ENCODE peak calls at places on chromosomes 7 and 10, in six cellular contexts. One of them, this sample, is unnamed.
A peak's percentile ranks its signal among the peaks of the same experiment; 100 is the strongest.

GRCh38 chr7:88700725-88701124 is 58.8 kb upstream of the ZNF804B start:
- DNase-seq in iris pigment epithelial cell: no peak
- DNase-seq in SW480: no peak
- DNase-seq in left ventricle myocardium inferior: no peak
- DNase-seq in stimulated activated CD4-positive, alpha-beta T cell treated with anti-CD3 and anti-CD28 coated beads, Interleukin-2, amount 100 ng/mL, for 24 hours: no peak
- DNase-seq in tibial nerve: no peak
- DNase-seq in this sample: no peak

GRCh38 chr7:2657920-2658671 is 26.3 kb downstream of the TTYH3 start:
- DNase-seq in iris pigment epithelial cell: no peak
- DNase-seq in left ventricle myocardium inferior: no peak
- DNase-seq in stimulated activated CD4-positive, alpha-beta T cell treated with anti-CD3 and anti-CD28 coated beads, Interleukin-2, amount 100 ng/mL, for 24 hours: no peak
- DNase-seq in SW480: no peak
- DNase-seq in tibial nerve: no peak
- DNase-seq in this sample: no peak

GRCh38 chr7:152706465-152706864 is 30.5 kb upstream of the XRCC2 start:
- DNase-seq in stimulated activated CD4-positive, alpha-beta T cell treated with anti-CD3 and anti-CD28 coated beads, Interleukin-2, amount 100 ng/mL, for 24 hours: no peak
- DNase-seq in iris pigment epithelial cell: no peak
- DNase-seq in tibial nerve: no peak
- DNase-seq in left ventricle myocardium inferior: no peak
- DNase-seq in SW480: no peak
- DNase-seq in this sample: no peak

GRCh38 chr10:98380493-98381339 is 34.3 kb downstream of the PYROXD2 start:
- DNase-seq in left ventricle myocardium inferior: no peak
- DNase-seq in iris pigment epithelial cell: no peak
- DNase-seq in SW480: no peak
- DNase-seq in tibial nerve: no peak
- DNase-seq in stimulated activated CD4-positive, alpha-beta T cell treated with anti-CD3 and anti-CD28 coated beads, Interleukin-2, amount 100 ng/mL, for 24 hours: no peak
- DNase-seq in this sample: no peak

GRCh38 chr10:77267703-77268630 is 369.6 kb downstream of the KCNMA1 start:
- DNase-seq in tibial nerve: no peak
- DNase-seq in SW480: no peak
- DNase-seq in iris pigment epithelial cell: no peak
- DNase-seq in stimulated activated CD4-positive, alpha-beta T cell treated with anti-CD3 and anti-CD28 coated beads, Interleukin-2, amount 100 ng/mL, for 24 hours: no peak
- DNase-seq in left ventricle myocardium inferior: no peak
- DNase-seq in this sample: no peak

GRCh38 chr10:99676435-99676834 is 17.1 kb downstream of the ENTPD7 start:
- DNase-seq in iris pigment epithelial cell: peak; percentile 97
- DNase-seq in tibial nerve: no peak
- DNase-seq in SW480: no peak
- DNase-seq in stimulated activated CD4-positive, alpha-beta T cell treated with anti-CD3 and anti-CD28 coated beads, Interleukin-2, amount 100 ng/mL, for 24 hours: no peak
- DNase-seq in left ventricle myocardium inferior: no peak
- DNase-seq in this sample: no peak

GRCh38 chr10:3169738-3170137 is 2.8 kb downstream of the PITRM1 start:
- DNase-seq in left ventricle myocardium inferior: no peak
- DNase-seq in SW480: no peak
- DNase-seq in tibial nerve: no peak
- DNase-seq in stimulated activated CD4-positive, alpha-beta T cell treated with anti-CD3 and anti-CD28 coated beads, Interleukin-2, amount 100 ng/mL, for 24 hours: no peak
- DNase-seq in iris pigment epithelial cell: peak; percentile 16
- DNase-seq in this sample: no peak

GRCh38 chr7:29839302-29839701 is 33.0 kb downstream of the WIPF3 start:
- DNase-seq in SW480: peak; percentile 33
- DNase-seq in tibial nerve: peak; percentile 11
- DNase-seq in left ventricle myocardium inferior: peak; percentile 64
- DNase-seq in stimulated activated CD4-positive, alpha-beta T cell treated with anti-CD3 and anti-CD28 coated beads, Interleukin-2, amount 100 ng/mL, for 24 hours: no peak
- DNase-seq in iris pigment epithelial cell: peak; percentile 70
- DNase-seq in this sample: no peak

GRCh38 chr7:77877800-77878199 is 79.2 kb downstream of the PHTF2 start:
- DNase-seq in left ventricle myocardium inferior: no peak
- DNase-seq in SW480: no peak
- DNase-seq in tibial nerve: no peak
- DNase-seq in iris pigment epithelial cell: peak; percentile 70
- DNase-seq in stimulated activated CD4-positive, alpha-beta T cell treated with anti-CD3 and anti-CD28 coated beads, Interleukin-2, amount 100 ng/mL, for 24 hours: no peak
- DNase-seq in this sample: no peak

GRCh38 chr10:119395287-119396007 is 147.1 kb downstream of the RGS10 start:
- DNase-seq in SW480: no peak
- DNase-seq in iris pigment epithelial cell: peak; percentile 68
- DNase-seq in left ventricle myocardium inferior: peak; percentile 62
- DNase-seq in tibial nerve: peak; percentile 51
- DNase-seq in stimulated activated CD4-positive, alpha-beta T cell treated with anti-CD3 and anti-CD28 coated beads, Interleukin-2, amount 100 ng/mL, for 24 hours: no peak
- DNase-seq in this sample: no peak

GRCh38 chr7:24419070-24419469 is 135.1 kb downstream of the NPY start:
- DNase-seq in left ventricle myocardium inferior: no peak
- DNase-seq in SW480: peak; percentile 27
- DNase-seq in stimulated activated CD4-positive, alpha-beta T cell treated with anti-CD3 and anti-CD28 coated beads, Interleukin-2, amount 100 ng/mL, for 24 hours: no peak
- DNase-seq in iris pigment epithelial cell: peak; percentile 18
- DNase-seq in tibial nerve: peak; percentile 11
- DNase-seq in this sample: peak; percentile 29

GRCh38 chr10:70274643-70275042 is 9.2 kb downstream of the NPFFR1 start:
- DNase-seq in iris pigment epithelial cell: peak; percentile 83
- DNase-seq in SW480: no peak
- DNase-seq in left ventricle myocardium inferior: no peak
- DNase-seq in tibial nerve: peak; percentile 71
- DNase-seq in stimulated activated CD4-positive, alpha-beta T cell treated with anti-CD3 and anti-CD28 coated beads, Interleukin-2, amount 100 ng/mL, for 24 hours: no peak
- DNase-seq in this sample: no peak

GRCh38 chr10:9052767-9053166 is 998.3 kb downstream of the GATA3 start:
- DNase-seq in SW480: no peak
- DNase-seq in stimulated activated CD4-positive, alpha-beta T cell treated with anti-CD3 and anti-CD28 coated beads, Interleukin-2, amount 100 ng/mL, for 24 hours: no peak
- DNase-seq in left ventricle myocardium inferior: no peak
- DNase-seq in tibial nerve: no peak
- DNase-seq in iris pigment epithelial cell: no peak
- DNase-seq in this sample: no peak

GRCh38 chr10:57664815-57665214 is 602.9 kb downstream of the IPMK start:
- DNase-seq in iris pigment epithelial cell: peak; percentile 15
- DNase-seq in stimulated activated CD4-positive, alpha-beta T cell treated with anti-CD3 and anti-CD28 coated beads, Interleukin-2, amount 100 ng/mL, for 24 hours: no peak
- DNase-seq in left ventricle myocardium inferior: no peak
- DNase-seq in tibial nerve: no peak
- DNase-seq in SW480: no peak
- DNase-seq in this sample: no peak

GRCh38 chr10:36388162-36388561 is 737.2 kb upstream of the ANKRD30A start:
- DNase-seq in tibial nerve: no peak
- DNase-seq in iris pigment epithelial cell: peak; percentile 35
- DNase-seq in left ventricle myocardium inferior: no peak
- DNase-seq in SW480: no peak
- DNase-seq in stimulated activated CD4-positive, alpha-beta T cell treated with anti-CD3 and anti-CD28 coated beads, Interleukin-2, amount 100 ng/mL, for 24 hours: no peak
- DNase-seq in this sample: no peak

GRCh38 chr10:17394854-17395253 is 59.5 kb downstream of the ST8SIA6 start:
- DNase-seq in SW480: no peak
- DNase-seq in stimulated activated CD4-positive, alpha-beta T cell treated with anti-CD3 and anti-CD28 coated beads, Interleukin-2, amount 100 ng/mL, for 24 hours: peak; percentile 41
- DNase-seq in left ventricle myocardium inferior: no peak
- DNase-seq in tibial nerve: no peak
- DNase-seq in iris pigment epithelial cell: no peak
- DNase-seq in this sample: no peak

GRCh38 chr10:34392641-34393170 is 422.4 kb downstream of the PARD3 start:
- DNase-seq in tibial nerve: no peak
- DNase-seq in stimulated activated CD4-positive, alpha-beta T cell treated with anti-CD3 and anti-CD28 coated beads, Interleukin-2, amount 100 ng/mL, for 24 hours: no peak
- DNase-seq in iris pigment epithelial cell: no peak
- DNase-seq in left ventricle myocardium inferior: no peak
- DNase-seq in SW480: no peak
- DNase-seq in this sample: no peak

GRCh38 chr10:21524526-21525366 is 736 bp downstream of the SKIDA1 start:
- DNase-seq in iris pigment epithelial cell: peak; percentile 82
- DNase-seq in stimulated activated CD4-positive, alpha-beta T cell treated with anti-CD3 and anti-CD28 coated beads, Interleukin-2, amount 100 ng/mL, for 24 hours: no peak
- DNase-seq in tibial nerve: peak; percentile 38
- DNase-seq in left ventricle myocardium inferior: no peak
- DNase-seq in SW480: no peak
- DNase-seq in this sample: peak; percentile 1

GRCh38 chr7:134945711-134946110 is 40.6 kb upstream of the AGBL3 start:
- DNase-seq in stimulated activated CD4-positive, alpha-beta T cell treated with anti-CD3 and anti-CD28 coated beads, Interleukin-2, amount 100 ng/mL, for 24 hours: no peak
- DNase-seq in tibial nerve: no peak
- DNase-seq in left ventricle myocardium inferior: no peak
- DNase-seq in SW480: no peak
- DNase-seq in iris pigment epithelial cell: no peak
- DNase-seq in this sample: no peak

GRCh38 chr7:108455833-108456677 is at the start of gene NRCAM:
- DNase-seq in SW480: peak; percentile 51
- DNase-seq in left ventricle myocardium inferior: no peak
- DNase-seq in stimulated activated CD4-positive, alpha-beta T cell treated with anti-CD3 and anti-CD28 coated beads, Interleukin-2, amount 100 ng/mL, for 24 hours: peak; percentile 23
- DNase-seq in iris pigment epithelial cell: peak; percentile 34
- DNase-seq in tibial nerve: no peak
- DNase-seq in this sample: peak; percentile 42

GRCh38 chr7:42083284-42083683 is 153.7 kb downstream of the GLI3 start:
- DNase-seq in stimulated activated CD4-positive, alpha-beta T cell treated with anti-CD3 and anti-CD28 coated beads, Interleukin-2, amount 100 ng/mL, for 24 hours: no peak
- DNase-seq in SW480: no peak
- DNase-seq in iris pigment epithelial cell: no peak
- DNase-seq in tibial nerve: no peak
- DNase-seq in left ventricle myocardium inferior: no peak
- DNase-seq in this sample: no peak

GRCh38 chr10:86795353-86795752 is 38.9 kb downstream of the BMPR1A start:
- DNase-seq in stimulated activated CD4-positive, alpha-beta T cell treated with anti-CD3 and anti-CD28 coated beads, Interleukin-2, amount 100 ng/mL, for 24 hours: no peak
- DNase-seq in tibial nerve: no peak
- DNase-seq in SW480: peak; percentile 41
- DNase-seq in left ventricle myocardium inferior: no peak
- DNase-seq in iris pigment epithelial cell: peak; percentile 83
- DNase-seq in this sample: peak; percentile 87

GRCh38 chr10:97771055-97771811 is 566 bp downstream of the SFRP5 start:
- DNase-seq in stimulated activated CD4-positive, alpha-beta T cell treated with anti-CD3 and anti-CD28 coated beads, Interleukin-2, amount 100 ng/mL, for 24 hours: no peak
- DNase-seq in iris pigment epithelial cell: peak; percentile 52
- DNase-seq in tibial nerve: no peak
- DNase-seq in left ventricle myocardium inferior: no peak
- DNase-seq in SW480: peak; percentile 64
- DNase-seq in this sample: no peak

GRCh38 chr7:37195388-37195787 is 253.3 kb downstream of the ELMO1 start:
- DNase-seq in left ventricle myocardium inferior: no peak
- DNase-seq in SW480: no peak
- DNase-seq in tibial nerve: no peak
- DNase-seq in stimulated activated CD4-positive, alpha-beta T cell treated with anti-CD3 and anti-CD28 coated beads, Interleukin-2, amount 100 ng/mL, for 24 hours: no peak
- DNase-seq in iris pigment epithelial cell: no peak
- DNase-seq in this sample: no peak

GRCh38 chr10:50937230-50937907 is 51.9 kb upstream of the A1CF start:
- DNase-seq in iris pigment epithelial cell: peak; percentile 52
- DNase-seq in stimulated activated CD4-positive, alpha-beta T cell treated with anti-CD3 and anti-CD28 coated beads, Interleukin-2, amount 100 ng/mL, for 24 hours: no peak
- DNase-seq in SW480: peak; percentile 35
- DNase-seq in tibial nerve: no peak
- DNase-seq in left ventricle myocardium inferior: no peak
- DNase-seq in this sample: peak; percentile 66

GRCh38 chr7:24788956-24789576 is 31.8 kb upstream of the GSDME start:
- DNase-seq in tibial nerve: no peak
- DNase-seq in left ventricle myocardium inferior: no peak
- DNase-seq in stimulated activated CD4-positive, alpha-beta T cell treated with anti-CD3 and anti-CD28 coated beads, Interleukin-2, amount 100 ng/mL, for 24 hours: no peak
- DNase-seq in SW480: no peak
- DNase-seq in iris pigment epithelial cell: no peak
- DNase-seq in this sample: no peak

GRCh38 chr10:99537381-99538286 is 4.9 kb downstream of the NKX2-3 start:
- DNase-seq in iris pigment epithelial cell: no peak
- DNase-seq in SW480: no peak
- DNase-seq in stimulated activated CD4-positive, alpha-beta T cell treated with anti-CD3 and anti-CD28 coated beads, Interleukin-2, amount 100 ng/mL, for 24 hours: no peak
- DNase-seq in left ventricle myocardium inferior: no peak
- DNase-seq in tibial nerve: no peak
- DNase-seq in this sample: no peak

This sample was measured in T47D.